ENCODE peak calls at places on chromosomes 7 and 10, in seven cellular contexts. E, H, O, S, W, F and D are unnamed samples.

GRCh38 chr7:63071920-63072319 is 926.7 kb upstream of the ZNF722 start:
- DNase-seq in E (no peak), H (no peak), F (no peak), S (no peak), W (no peak), O (no peak), D (no peak)

GRCh38 chr7:44163591-44163990 is 22.5 kb upstream of the MYL7 start:
- DNase-seq in F (peak), S (no peak), H (peak), O (no peak), E (no peak), W (peak), D (peak)

GRCh38 chr10:129344103-129344502 is 122.9 kb upstream of the MGMT start:
- DNase-seq in E (no peak), F (no peak), H (no peak), O (no peak), S (no peak), W (no peak), D (no peak)

GRCh38 chr10:111384556-111384955 is 307.7 kb downstream of the ADRA2A start:
- DNase-seq in S (no peak), E (no peak), O (no peak), F (no peak), W (no peak), H (no peak), D (no peak)

GRCh38 chr7:4882742-4883351 is 669 bp downstream of the RADIL start:
- DNase-seq in O (no peak), F (no peak), S (no peak), H (no peak), W (no peak), E (peak), D (no peak)

GRCh38 chr7:152723364-152723763 is 36.2 kb upstream of the ACTR3B start:
- DNase-seq in F (no peak), H (no peak), W (no peak), S (no peak), O (no peak), E (no peak), D (no peak)

GRCh38 chr10:79244841-79245504 is 102.3 kb upstream of the PPIF start:
- DNase-seq in F (peak), E (no peak), W (no peak), H (no peak), O (no peak), S (no peak), D (no peak)

GRCh38 chr10:22427890-22428571 is 82.7 kb downstream of the SPAG6 start:
- DNase-seq in E (peak), H (peak), F (peak), O (no peak), S (no peak), W (peak), D (peak)

GRCh38 chr7:22675436-22675835 is 51.6 kb upstream of the IL6 start:
- DNase-seq in F (peak), W (no peak), S (no peak), O (no peak), E (no peak), H (no peak), D (no peak)

GRCh38 chr7:140646931-140647647 is 6.5 kb upstream of the DENND2A start:
- DNase-seq in F (peak), S (peak), H (peak), E (peak), W (no peak), O (peak), D (no peak)

GRCh38 chr7:151844080-151844827 is 32.7 kb downstream of the PRKAG2 start:
- DNase-seq in S (no peak), E (no peak), O (no peak), H (peak), W (no peak), F (peak), D (peak)

GRCh38 chr10:14023612-14024348 is 306.9 kb downstream of the FRMD4A start:
- DNase-seq in H (no peak), F (no peak), S (no peak), E (no peak), W (no peak), O (no peak), D (no peak)

GRCh38 chr10:92517034-92517655 is 56.7 kb downstream of the IDE start:
- DNase-seq in F (peak), S (peak), W (peak), E (peak), O (peak), H (peak), D (peak)

GRCh38 chr7:87345962-87346371 is 503 bp downstream of the CROT start:
- DNase-seq in H (no peak), E (no peak), F (peak), S (no peak), W (no peak), O (no peak), D (no peak)

GRCh38 chr10:45602082-45602730 is 70.4 kb downstream of the ZFAND4 start:
- DNase-seq in E (no peak), W (no peak), H (no peak), O (no peak), F (peak), S (no peak), D (peak)

GRCh38 chr7:55365680-55366460 is 733 bp downstream of the LANCL2 start:
- DNase-seq in S (peak), W (peak), E (peak), F (peak), H (peak), O (peak), D (peak)

GRCh38 chr10:61939575-61940301 is 38.2 kb downstream of the ARID5B start:
- DNase-seq in S (no peak), W (peak), F (peak), O (no peak), H (peak), E (no peak), D (no peak)

GRCh38 chr10:121526801-121527221 is 71.4 kb downstream of the FGFR2 start:
- DNase-seq in H (no peak), F (no peak), E (no peak), O (no peak), W (no peak), S (no peak), D (no peak)

GRCh38 chr7:142440219-142441073 is 182.6 kb upstream of the PRSS58 start:
- DNase-seq in H (peak), S (no peak), O (no peak), W (peak), E (no peak), F (peak), D (peak)

GRCh38 chr7:36006656-36007229 is 146.3 kb upstream of the EEPD1 start:
- DNase-seq in E (no peak), S (no peak), W (no peak), F (no peak), O (no peak), H (no peak), D (no peak)

GRCh38 chr10:119337796-119338432 is 130.5 kb downstream of the GRK5 start:
- DNase-seq in S (no peak), W (no peak), E (no peak), O (no peak), F (peak), H (no peak), D (no peak)

GRCh38 chr7:41256186-41256945 is 446.5 kb downstream of the INHBA start:
- DNase-seq in H (no peak), E (no peak), S (no peak), F (no peak), W (no peak), O (no peak), D (no peak)

GRCh38 chr7:38801786-38802185 is 107.2 kb downstream of the VPS41 start:
- DNase-seq in F (peak), E (no peak), H (no peak), W (no peak), S (no peak), O (no peak), D (no peak)

GRCh38 chr10:71740069-71740468 is 20.5 kb upstream of the C10orf105 start:
- DNase-seq in F (peak), O (no peak), E (no peak), W (peak), S (no peak), H (peak), D (no peak)

GRCh38 chr10:6924166-6924565 is 344.1 kb upstream of the PRKCQ start:
- DNase-seq in S (no peak), H (peak), W (peak), O (no peak), E (no peak), F (peak), D (peak)

GRCh38 chr10:14570800-14571199 is 203.9 kb downstream of the FAM107B start:
- DNase-seq in W (no peak), S (no peak), E (no peak), O (no peak), F (no peak), H (no peak), D (no peak)

GRCh38 chr7:78850093-78850740 is 603.2 kb downstream of the MAGI2 start:
- DNase-seq in H (no peak), O (no peak), W (no peak), F (no peak), S (no peak), E (no peak), D (no peak)

GRCh38 chr7:141369422-141369821 is 181.8 kb upstream of the AGK start:
- DNase-seq in E (no peak), S (no peak), W (no peak), O (no peak), F (no peak), H (no peak), D (no peak)

GRCh38 chr7:107059468-107059867 is 15.0 kb downstream of the PRKAR2B start:
- DNase-seq in F (no peak), E (no peak), H (no peak), O (no peak), W (no peak), S (no peak), D (no peak)

GRCh38 chr10:86211691-86212390 is 154.8 kb downstream of the GRID1 start:
- DNase-seq in F (no peak), S (no peak), O (no peak), W (no peak), H (no peak), E (no peak), D (no peak)

GRCh38 chr7:30708983-30709382 is 26.7 kb upstream of the CRHR2 start:
- DNase-seq in W (no peak), O (no peak), F (peak), H (no peak), E (no peak), S (no peak), D (no peak)

GRCh38 chr7:100369105-100369504 is 4.2 kb upstream of the PILRA start:
- DNase-seq in S (no peak), E (no peak), O (peak), F (no peak), W (no peak), H (no peak), D (no peak)

DNA sequence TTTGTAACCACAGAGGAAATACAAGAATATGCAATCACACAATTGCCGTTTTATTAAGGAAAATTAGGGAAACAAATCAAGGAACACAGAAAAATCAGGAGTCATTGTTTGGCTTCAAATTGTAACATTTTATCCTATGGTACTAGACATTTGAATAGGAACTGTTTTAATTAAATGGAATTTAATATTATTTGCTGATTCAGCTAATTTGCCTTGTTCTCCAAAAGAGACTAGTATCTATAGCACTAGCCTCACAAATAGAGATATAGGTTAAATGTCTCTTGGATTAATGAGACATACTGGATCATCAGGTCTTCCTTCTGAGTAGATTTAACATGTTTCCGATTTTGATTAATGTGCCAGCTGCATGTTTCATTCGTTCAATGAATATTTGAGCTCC is 6.3 kb upstream of the VWA2 start:
- DNase-seq in S (no peak), H (no peak), F (no peak), E (no peak), W (no peak), O (no peak), D (no peak)
- TF ChIP-seq CTCF in S (no peak), H (no peak), F (no peak), E (no peak), W (no peak), O (no peak), D (no peak)

DNA sequence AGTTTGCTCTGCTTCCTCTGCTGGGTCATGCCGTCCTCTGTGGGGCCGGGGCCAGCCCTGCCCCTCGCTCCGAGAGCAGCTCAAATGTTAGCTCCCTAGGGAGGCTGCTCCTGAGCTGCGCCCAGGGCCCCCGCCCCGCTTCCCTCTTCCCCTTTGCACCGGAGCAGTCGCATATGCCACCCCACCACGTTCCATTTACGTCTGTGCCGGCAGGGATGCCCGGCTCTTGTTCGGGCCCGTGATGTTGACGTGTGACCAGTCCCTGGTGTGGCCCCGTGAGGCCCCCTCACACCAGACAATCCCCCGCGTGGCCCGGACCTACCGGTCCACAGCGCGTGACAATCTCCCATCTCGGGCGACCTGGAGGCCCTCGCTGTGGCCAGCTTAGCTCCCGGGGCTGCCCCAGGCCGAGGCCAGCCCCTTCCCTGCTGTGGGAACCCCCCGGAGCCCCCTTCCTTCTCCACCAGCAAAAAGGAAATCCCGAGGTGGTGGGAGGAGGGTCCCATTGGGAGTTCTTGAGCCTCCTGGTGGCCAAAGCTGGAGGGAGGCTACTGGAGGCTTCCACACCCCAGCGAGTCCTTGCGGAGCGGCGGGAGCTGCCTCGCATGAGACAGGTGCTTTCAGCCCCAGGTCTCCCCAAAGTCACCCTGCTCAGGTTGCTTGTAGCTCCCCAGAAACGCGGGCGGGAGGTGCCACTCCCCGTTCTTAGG is 15.2 kb downstream of the FAM20C start:
- DNase-seq in S (no peak), W (no peak), H (no peak), E (no peak), O (no peak), F (no peak), D (no peak)
- TF ChIP-seq CTCF in S (peak), W (no peak), H (no peak), E (peak), O (no peak), F (peak), D (peak)

DNA sequence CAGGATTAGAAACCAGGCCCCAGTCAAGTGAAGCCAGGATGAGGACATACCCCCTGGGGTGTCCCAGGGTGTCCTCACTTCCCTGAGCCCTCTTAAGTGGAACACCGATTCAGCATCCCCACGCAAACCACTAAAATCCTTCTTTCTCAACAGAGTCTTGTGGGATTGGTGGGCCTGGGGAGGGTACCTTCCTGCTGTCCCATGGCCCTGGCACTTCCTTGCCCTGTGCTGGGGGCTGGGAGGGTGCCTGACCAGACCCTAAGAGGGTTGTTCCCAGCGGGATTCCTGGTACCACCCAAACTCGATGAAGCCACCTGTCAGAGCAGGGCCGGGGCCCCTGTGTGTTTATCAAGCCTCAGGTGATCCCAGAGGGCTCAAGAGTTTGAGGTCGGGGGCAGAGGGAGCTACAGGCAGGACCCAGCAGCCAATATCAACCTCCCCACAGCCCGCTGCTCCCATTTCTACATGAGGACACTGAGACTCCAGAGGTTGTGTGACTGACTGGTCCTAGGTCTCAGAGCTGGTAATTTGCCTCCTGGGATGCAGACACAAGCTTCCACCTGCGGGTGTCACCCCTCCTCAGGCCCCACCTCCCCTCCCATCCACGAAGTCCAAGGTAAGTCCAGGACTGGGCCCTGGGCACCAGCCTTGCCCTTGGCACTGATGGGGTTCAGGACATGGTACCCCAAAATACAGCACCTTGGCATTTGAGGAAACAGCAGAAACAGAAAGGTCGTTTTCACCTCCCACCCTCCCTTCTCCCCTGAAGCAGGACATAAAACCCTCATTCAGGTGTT is 31.4 kb downstream of the OAT start:
- DNase-seq in O (no peak), H (peak), S (no peak), F (no peak), E (peak), W (no peak), D (no peak)
- TF ChIP-seq CTCF in O (no peak), H (peak), S (peak), F (no peak), E (peak), W (peak), D (peak)

DNA sequence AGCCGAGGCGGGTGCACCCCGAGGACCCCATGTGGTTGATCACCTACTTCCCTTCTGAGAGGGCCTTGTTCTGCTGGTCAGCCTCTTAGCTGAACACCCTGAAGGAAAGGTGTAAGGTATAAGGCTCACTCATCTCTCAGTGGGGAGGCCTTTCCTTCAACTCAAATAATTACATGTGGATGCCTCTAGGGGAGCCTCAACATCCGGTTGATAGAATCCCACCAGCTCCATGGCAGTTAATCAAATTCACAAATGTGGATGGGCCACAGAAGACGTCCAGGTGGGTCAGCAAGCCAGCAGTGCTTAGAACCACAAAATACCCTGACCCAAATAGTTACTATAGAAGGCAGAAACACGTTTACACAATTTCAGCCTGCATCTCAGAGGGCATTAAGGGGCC is 37.7 kb upstream of the ZNF32 start:
- DNase-seq in O (no peak), W (no peak), F (no peak), S (no peak), H (no peak), E (no peak), D (no peak)
- TF ChIP-seq CTCF in O (no peak), W (no peak), F (peak), S (no peak), H (no peak), E (no peak), D (peak)

GRCh38 chr10:82150123-82150900 is 275.3 kb downstream of the NRG3 start:
- DNase-seq in O (no peak), H (no peak), W (no peak), S (no peak), F (no peak), E (peak), D (no peak)
- TF ChIP-seq CTCF in O (no peak), H (no peak), W (no peak), S (peak), F (no peak), E (peak), D (peak)

GRCh38 chr7:158645842-158646241 is 58.2 kb upstream of the PTPRN2 start:
- DNase-seq in F (no peak), E (no peak), W (no peak), O (no peak), H (no peak), S (no peak), D (no peak)

GRCh38 chr7:158646766-158647474 is 57.7 kb downstream of the NCAPG2 start:
- DNase-seq in F (no peak), S (peak), O (no peak), H (no peak), W (no peak), E (peak), D (no peak)

GRCh38 chr7:158648787-158649186 is 55.8 kb downstream of the NCAPG2 start:
- DNase-seq in W (no peak), H (no peak), O (no peak), E (no peak), S (no peak), F (peak), D (no peak)

GRCh38 chr7:158648168-158648567 is 56.4 kb downstream of the NCAPG2 start:
- DNase-seq in O (no peak), S (no peak), W (no peak), H (no peak), F (no peak), E (no peak), D (no peak)

DNA sequence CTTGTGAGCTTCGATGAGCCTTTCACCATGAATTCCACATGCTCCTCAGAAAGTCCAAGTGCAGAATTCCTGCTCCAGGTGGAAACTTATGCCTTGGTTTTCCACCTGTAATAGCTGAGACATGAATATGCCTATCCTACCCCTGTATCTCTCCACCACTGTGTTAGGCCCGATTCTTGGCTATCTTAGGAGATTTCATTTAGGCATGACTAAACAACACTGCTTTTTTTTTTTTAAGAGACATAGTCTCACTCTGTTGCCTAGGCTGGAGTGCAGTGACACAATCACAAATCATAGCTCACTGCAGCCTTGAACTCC is 57.2 kb downstream of the NCAPG2 start:
- DNase-seq in O (no peak), H (no peak), W (no peak), S (no peak), F (no peak), E (no peak), D (no peak)
- TF ChIP-seq CTCF in O (peak), H (no peak), W (no peak), S (no peak), F (no peak), E (no peak), D (no peak)